ENCODE peak calls at places on chromosomes 6 and 20, in ten cellular contexts. B is lower lobe of right lung; T is H1; G is esophagus squamous epithelium; Y is mucosa of descending colon; K is small intestine; E is left ventricle myocardium inferior; M is Caco-2; O is CD8-positive, alpha-beta memory T cell; L is GM23338. I is an unnamed sample. For H3K36me3, the result is how much of the 10 kb centered on the place peaks cover.

GRCh38 chr20:20513720-20514119 is 145.8 kb downstream of the INSM1 start:
- DNase-seq in B (no peak), T (no peak), G (no peak), Y (no peak), K (no peak), E (no peak), M (no peak), O (no peak), L (no peak), I (no peak)

GRCh38 chr6:167572841-167573271 is 248.0 kb downstream of the TTLL2 start:
- DNase-seq in B (no peak), T (no peak), G (no peak), Y (no peak), K (no peak), E (no peak), M (no peak), O (no peak), L (no peak), I (no peak)

GRCh38 chr20:63697357-63697867 is 960 bp downstream of the TNFRSF6B start:
- DNase-seq in B (peak), T (no peak), G (no peak), Y (peak), K (no peak), E (peak), M (peak), O (no peak), L (no peak), I (no peak)

GRCh38 chr6:158110986-158111385 is 57.1 kb downstream of the SERAC1 start:
- DNase-seq in B (no peak), T (no peak), G (no peak), Y (no peak), K (no peak), E (no peak), M (no peak), O (no peak), L (no peak), I (no peak)

GRCh38 chr6:56860466-56860865 is 94.4 kb upstream of the BEND6 start:
- DNase-seq in B (no peak), T (no peak), G (no peak), Y (no peak), K (peak), E (no peak), M (no peak), O (no peak), L (no peak), I (no peak)

GRCh38 chr6:112576421-112576820 is 229.3 kb downstream of the RFPL4B start:
- DNase-seq in B (no peak), T (no peak), G (no peak), Y (no peak), K (no peak), E (no peak), M (no peak), O (no peak), L (no peak), I (no peak)

GRCh38 chr6:46325561-46326525 is 155.1 kb upstream of the ENPP5 start:
- DNase-seq in B (peak), T (no peak), G (no peak), Y (peak), K (no peak), E (no peak), M (no peak), O (peak), L (peak), I (peak)

GRCh38 chr6:47028835-47029360 is 13.2 kb downstream of the ADGRF1 start:
- DNase-seq in B (no peak), T (no peak), G (no peak), Y (no peak), K (no peak), E (no peak), M (no peak), O (no peak), L (no peak), I (no peak)

GRCh38 chr20:25005220-25005619 is 12.7 kb upstream of the APMAP start:
- DNase-seq in B (no peak), T (no peak), G (no peak), Y (no peak), K (no peak), E (no peak), M (no peak), O (no peak), L (no peak), I (no peak)

GRCh38 chr6:147117580-147117979 is 86.6 kb upstream of the STXBP5 start:
- DNase-seq in B (no peak), T (no peak), G (no peak), Y (no peak), K (peak), E (no peak), M (no peak), O (no peak), L (no peak), I (no peak)

GRCh38 chr6:148928811-148929210 is 182.0 kb downstream of the UST start:
- DNase-seq in B (no peak), T (no peak), G (no peak), Y (no peak), K (no peak), E (no peak), M (no peak), O (no peak), L (no peak), I (no peak)

GRCh38 chr6:166627875-166628849 is 1.1 kb upstream of the RPS6KA2 start:
- DNase-seq in B (peak), T (no peak), G (peak), Y (peak), K (peak), E (peak), M (peak), O (peak), L (peak), I (peak)

GRCh38 chr6:141552463-141552862 is 580.3 kb upstream of the GJE1 start:
- DNase-seq in B (no peak), T (no peak), G (no peak), Y (no peak), K (peak), E (no peak), M (no peak), O (no peak), L (no peak), I (peak)

GRCh38 chr20:25274891-25275812 is 27.3 kb downstream of the PYGB start:
- DNase-seq in B (peak), T (no peak), G (no peak), Y (peak), K (no peak), E (peak), M (peak), O (no peak), L (no peak), I (no peak)

GRCh38 chr6:73369563-73369962 is at the start of gene OOEP:
- DNase-seq in B (no peak), T (no peak), G (no peak), Y (no peak), K (no peak), E (no peak), M (no peak), O (no peak), L (no peak), I (no peak)

GRCh38 chr6:24864345-24864744 is 65.6 kb upstream of the ARMH2 start:
- DNase-seq in B (no peak), T (no peak), G (no peak), Y (no peak), K (no peak), E (no peak), M (no peak), O (no peak), L (no peak), I (no peak)

GRCh38 chr6:11093065-11093590 is 506 bp upstream of the SMIM13 start:
- DNase-seq in B (no peak), T (no peak), G (no peak), Y (no peak), K (no peak), E (no peak), M (no peak), O (no peak), L (no peak), I (no peak)

GRCh38 chr6:155185544-155185943 is 78.3 kb upstream of the CLDN20 start:
- DNase-seq in B (no peak), T (no peak), G (no peak), Y (peak), K (peak), E (no peak), M (peak), O (no peak), L (peak), I (no peak)

GRCh38 chr20:17721802-17722486 is 22.2 kb downstream of the BANF2 start:
- DNase-seq in B (no peak), T (no peak), G (no peak), Y (no peak), K (peak), E (no peak), M (peak), O (no peak), L (peak), I (no peak)

GRCh38 chr6:41599836-41600445 is 38.3 kb upstream of the MDFI start:
- DNase-seq in B (peak), T (no peak), G (no peak), Y (no peak), K (no peak), E (no peak), M (peak), O (no peak), L (no peak), I (no peak)

GRCh38 chr6:63066053-63066704 is 145.1 kb upstream of the FKBP1C start:
- DNase-seq in B (no peak), T (no peak), G (no peak), Y (no peak), K (no peak), E (no peak), M (no peak), O (no peak), L (peak), I (no peak)

GRCh38 chr20:36344517-36345132 is 38.5 kb downstream of the DLGAP4 start:
- DNase-seq in B (no peak), T (no peak), G (no peak), Y (no peak), K (peak), E (peak), M (peak), O (no peak), L (peak), I (no peak)

GRCh38 chr20:33685328-33686007 is 717 bp downstream of the E2F1 start:
- DNase-seq in B (no peak), T (no peak), G (no peak), Y (peak), K (peak), E (no peak), M (peak), O (peak), L (peak), I (peak)

GRCh38 chr6:80676386-80676785 is 569.9 kb downstream of the BCKDHB start:
- DNase-seq in B (no peak), T (no peak), G (no peak), Y (no peak), K (no peak), E (no peak), M (no peak), O (no peak), L (no peak), I (no peak)

GRCh38 chr6:109363753-109364152 is 18.5 kb downstream of the CD164 start:
- DNase-seq in B (no peak), T (no peak), G (no peak), Y (no peak), K (no peak), E (no peak), M (no peak), O (no peak), L (no peak), I (no peak)

GRCh38 chr6:25026723-25027122 is 91.0 kb upstream of the RIPOR2 start:
- DNase-seq in B (peak), T (no peak), G (no peak), Y (no peak), K (no peak), E (no peak), M (no peak), O (no peak), L (no peak), I (no peak)

GRCh38 chr6:139711714-139712585 is 337.5 kb upstream of the CITED2 start:
- DNase-seq in B (no peak), T (no peak), G (no peak), Y (no peak), K (peak), E (no peak), M (no peak), O (no peak), L (no peak), I (no peak)

GRCh38 chr20:41041693-41042092 is 13.1 kb downstream of the TOP1 start:
- DNase-seq in B (no peak), T (no peak), G (no peak), Y (no peak), K (no peak), E (no peak), M (no peak), O (no peak), L (no peak), I (no peak)
- H3K36me3 ChIP-seq in B (under half), T (under half), G (under half), Y (under half), K (under half), E (under half), M (under half), O (under half), L (under half), I (under half)

GRCh38 chr20:50587291-50587961 is 77.2 kb downstream of the PTPN1 start:
- DNase-seq in B (peak), T (no peak), G (no peak), Y (no peak), K (no peak), E (no peak), M (no peak), O (no peak), L (no peak), I (no peak)
- H3K36me3 ChIP-seq in B (half or more), T (under half), G (under half), Y (under half), K (under half), E (half or more), M (under half), O (under half), L (under half), I (under half)

DNA sequence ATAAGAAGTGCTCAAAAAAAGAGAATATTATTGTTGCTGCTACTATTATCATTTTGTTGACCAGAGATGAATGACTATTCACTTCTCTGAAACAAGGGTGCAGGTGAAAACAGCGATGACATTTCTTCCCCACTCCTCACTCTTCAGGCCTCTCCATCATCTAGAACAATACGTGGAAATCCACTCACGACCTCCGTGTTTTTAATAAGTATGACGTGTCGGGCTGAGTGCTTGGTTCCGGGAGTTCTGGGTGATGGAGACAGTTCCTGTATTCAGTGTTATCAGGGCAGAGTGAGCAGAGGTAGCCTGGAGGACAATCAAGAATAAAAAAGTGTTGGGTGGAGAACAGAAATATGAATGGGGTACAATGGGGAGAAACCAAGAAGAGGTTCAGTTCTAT is 130.0 kb upstream of the ZNF217 start:
- DNase-seq in B (no peak), T (no peak), G (no peak), Y (no peak), K (no peak), E (no peak), M (no peak), O (no peak), L (no peak), I (no peak)
- H3K36me3 ChIP-seq in B (under half), T (under half), G (under half), Y (under half), K (under half), E (under half), M (under half), O (under half), L (under half), I (under half)

DNA sequence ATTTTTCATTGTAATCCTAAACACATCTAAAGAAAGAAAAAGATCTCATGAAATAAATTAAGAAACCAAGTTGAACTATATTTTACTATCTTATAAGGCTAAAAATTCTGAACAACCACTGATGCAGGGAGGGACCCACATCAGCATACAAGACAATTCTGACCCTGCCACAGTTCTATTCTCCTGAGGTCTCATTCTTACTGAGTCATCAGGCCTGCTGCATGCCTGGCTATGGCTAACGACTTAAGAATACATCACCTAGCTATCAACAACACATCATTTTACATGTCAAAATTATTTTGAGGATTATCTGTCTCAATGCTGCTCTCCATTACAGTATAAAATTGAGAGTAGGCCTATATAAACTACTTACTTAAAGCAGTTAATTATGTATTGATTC is 52.9 kb downstream of the FBXL4 start:
- DNase-seq in B (no peak), T (no peak), G (no peak), Y (no peak), K (no peak), E (no peak), M (no peak), O (no peak), L (no peak), I (no peak)
- H3K36me3 ChIP-seq in B (under half), T (under half), G (under half), Y (under half), K (under half), E (under half), M (under half), O (under half), L (under half), I (under half)

DNA sequence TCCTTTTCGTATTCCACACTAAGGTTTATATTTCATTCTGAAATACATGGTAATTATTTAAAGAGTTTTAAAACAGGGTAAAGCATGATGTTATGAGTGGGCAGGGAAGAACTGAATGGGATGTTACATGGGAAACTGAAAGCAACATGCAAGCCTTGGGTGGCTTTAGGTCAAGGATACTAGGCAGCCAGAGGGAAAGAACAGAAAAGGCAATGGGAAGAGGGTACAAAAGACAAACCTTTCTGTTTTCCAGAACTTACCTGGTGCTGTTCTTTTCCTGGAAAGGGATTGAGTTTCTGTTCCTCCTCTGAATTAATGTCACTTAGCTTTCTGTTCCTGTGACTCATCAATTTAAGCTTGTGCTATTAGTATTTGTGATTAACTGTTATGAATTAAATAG is 71.2 kb upstream of the SMIM8 start:
- DNase-seq in B (no peak), T (no peak), G (no peak), Y (no peak), K (no peak), E (no peak), M (no peak), O (no peak), L (no peak), I (no peak)
- H3K36me3 ChIP-seq in B (half or more), T (under half), G (under half), Y (under half), K (under half), E (half or more), M (under half), O (under half), L (under half), I (under half)

GRCh38 chr6:44226368-44227137 is 3.2 kb downstream of the SLC29A1 start:
- DNase-seq in B (no peak), T (no peak), G (no peak), Y (no peak), K (no peak), E (peak), M (no peak), O (no peak), L (no peak), I (no peak)

GRCh38 chr6:44228433-44228832 is 5.0 kb downstream of the SLC29A1 start:
- DNase-seq in B (no peak), T (no peak), G (no peak), Y (no peak), K (no peak), E (no peak), M (no peak), O (no peak), L (no peak), I (no peak)

GRCh38 chr6:44225579-44226325 is 2.4 kb downstream of the SLC29A1 start:
- DNase-seq in B (no peak), T (no peak), G (no peak), Y (no peak), K (no peak), E (no peak), M (peak), O (no peak), L (no peak), I (no peak)

GRCh38 chr6:44228031-44228430 is 4.6 kb downstream of the SLC29A1 start:
- DNase-seq in B (no peak), T (no peak), G (no peak), Y (no peak), K (no peak), E (no peak), M (no peak), O (no peak), L (no peak), I (no peak)

GRCh38 chr6:44227138-44227770 is 3.9 kb downstream of the SLC29A1 start:
- DNase-seq in B (no peak), T (no peak), G (no peak), Y (no peak), K (no peak), E (peak), M (no peak), O (no peak), L (peak), I (no peak)
- H3K36me3 ChIP-seq in B (under half), T (under half), G (under half), Y (under half), K (under half), E (under half), M (under half), O (under half), L (under half), I (under half)

DNA sequence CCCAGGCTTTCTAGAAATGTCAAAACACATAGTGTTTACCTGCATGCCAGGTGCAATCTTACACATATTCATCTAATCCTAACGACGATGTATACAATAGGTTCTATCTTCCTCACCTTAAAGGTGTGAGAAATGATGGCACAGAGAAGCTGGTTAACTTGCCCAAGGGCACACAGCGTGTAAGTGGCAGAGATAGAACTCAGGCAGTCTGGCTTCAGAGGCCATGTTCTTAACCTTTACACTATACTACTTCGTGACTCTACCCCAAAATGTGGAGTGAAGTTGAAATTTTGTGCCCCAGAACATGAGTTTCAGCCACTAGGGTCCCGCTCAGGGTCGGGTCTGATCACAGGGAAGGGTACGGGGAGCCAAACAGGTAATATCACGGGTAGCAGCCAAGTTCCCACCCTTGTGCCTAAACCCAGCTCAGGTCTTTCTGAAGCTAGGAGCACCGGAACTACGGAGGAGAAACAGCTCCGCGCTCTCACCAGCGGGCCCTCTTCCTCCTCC is 523 bp downstream of the VPS52 start:
- DNase-seq in B (no peak), T (no peak), G (no peak), Y (no peak), K (peak), E (no peak), M (no peak), O (no peak), L (no peak), I (no peak)
- H3K36me3 ChIP-seq in B (half or more), T (under half), G (under half), Y (under half), K (under half), E (half or more), M (under half), O (half or more), L (under half), I (under half)